ENCODE peak calls at places on chromosomes 11 and 22, in five cellular contexts. M, G, Q, O and X are unnamed samples.

GRCh38 chr22:45400046-45400445 is 13.4 kb downstream of the SMC1B start:
- DNase-seq in O (no peak), Q (no peak), G (no peak), M (no peak), X (no peak)

GRCh38 chr11:86138958-86139357 is 70.1 kb upstream of the PICALM start:
- DNase-seq in M (no peak), G (no peak), O (no peak), Q (no peak), X (no peak)

GRCh38 chr22:37381489-37381888 is 45.8 kb downstream of the ELFN2 start:
- DNase-seq in G (no peak), M (no peak), O (no peak), Q (no peak), X (no peak)

GRCh38 chr22:29231971-29232959 is 26.6 kb downstream of the EMID1 start:
- DNase-seq in O (peak), G (no peak), Q (no peak), M (peak), X (no peak)

GRCh38 chr11:12517741-12518140 is 140.4 kb downstream of the PARVA start:
- DNase-seq in M (no peak), Q (no peak), O (no peak), G (no peak), X (no peak)

GRCh38 chr11:119782021-119782420 is 53.0 kb upstream of the NECTIN1 start:
- DNase-seq in Q (no peak), M (no peak), O (no peak), G (peak), X (no peak)

GRCh38 chr11:119316017-119316728 is 757 bp downstream of the MCAM start:
- DNase-seq in G (peak), M (peak), Q (peak), O (peak), X (peak)

GRCh38 chr11:134639586-134640330 is 227.7 kb upstream of the B3GAT1 start:
- DNase-seq in G (no peak), Q (no peak), O (no peak), M (no peak), X (no peak)

GRCh38 chr11:34173050-34173449 is 67.6 kb downstream of the NAT10 start:
- DNase-seq in M (peak), Q (no peak), O (no peak), G (no peak), X (no peak)

GRCh38 chr22:41254230-41254629 is 13.5 kb upstream of the CHADL start:
- DNase-seq in M (no peak), G (no peak), Q (no peak), O (no peak), X (no peak)

GRCh38 chr11:42555197-42555596 is 756.6 kb upstream of the API5 start:
- DNase-seq in O (no peak), G (no peak), M (no peak), Q (no peak), X (no peak)

DNA sequence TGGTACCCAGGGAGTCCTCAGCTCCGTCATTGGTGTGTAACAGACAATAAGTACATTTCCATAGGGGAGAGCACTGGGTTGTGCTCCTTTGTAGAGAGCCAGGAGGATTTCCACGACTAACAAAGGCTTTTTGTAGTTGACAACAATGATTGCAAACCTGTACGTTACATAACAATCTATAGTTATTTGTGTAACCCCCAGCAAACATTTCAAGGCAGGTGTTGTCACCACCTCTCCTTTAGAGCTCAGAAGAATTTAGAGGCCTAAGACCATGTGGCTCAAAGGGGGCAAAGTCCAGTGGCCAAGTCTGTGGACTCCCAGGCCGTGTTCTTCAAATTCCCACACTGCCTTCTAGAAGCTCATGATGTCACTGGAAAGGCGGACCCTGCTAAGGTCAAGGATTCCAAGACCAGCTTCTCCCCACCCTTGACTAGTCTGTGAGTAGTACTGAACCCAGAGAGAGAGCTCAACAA is 15.8 kb downstream of the RPL27A start:
- DNase-seq in G (no peak), M (no peak), Q (no peak), O (no peak), X (no peak)
- TF ChIP-seq CTCF in G (no peak), M (no peak), Q (no peak), O (no peak), X (no peak)

GRCh38 chr11:32451808-32452207 is 16.5 kb upstream of the WT1 start:
- DNase-seq in O (no peak), Q (no peak), M (no peak), G (no peak), X (no peak)

GRCh38 chr11:32446227-32446626 is 10.9 kb upstream of the WT1 start:
- DNase-seq in O (no peak), M (no peak), Q (no peak), G (no peak), X (no peak)

GRCh38 chr11:32447252-32447651 is 11.9 kb upstream of the WT1 start:
- DNase-seq in O (no peak), Q (no peak), G (no peak), M (no peak), X (no peak)

GRCh38 chr11:32450372-32450771 is 15.0 kb upstream of the WT1 start:
- DNase-seq in Q (no peak), G (no peak), O (no peak), M (no peak), X (no peak)

DNA sequence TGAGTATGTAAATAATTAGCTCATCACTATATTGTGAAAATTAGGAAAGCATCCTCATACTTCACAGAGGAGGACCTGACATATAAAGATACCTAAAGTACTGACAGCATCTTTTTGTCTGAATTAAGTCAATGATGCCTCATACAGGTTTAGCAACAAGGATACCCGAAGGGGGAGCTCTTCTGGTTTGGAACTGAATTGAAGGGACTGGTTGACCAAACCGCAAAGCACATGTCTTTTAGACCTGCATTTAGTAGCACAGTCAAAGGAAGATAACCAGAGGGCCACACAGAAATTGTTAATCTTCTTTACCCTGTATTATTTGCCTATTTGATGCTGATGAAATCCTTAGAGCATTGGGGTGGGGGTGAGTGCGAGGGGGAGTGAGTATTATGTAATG is 12.9 kb upstream of the WT1 start:
- DNase-seq in Q (peak), G (peak), M (no peak), O (no peak), X (no peak)
- TF ChIP-seq CTCF in Q (peak), G (peak), M (no peak), O (no peak), X (no peak)

DNA sequence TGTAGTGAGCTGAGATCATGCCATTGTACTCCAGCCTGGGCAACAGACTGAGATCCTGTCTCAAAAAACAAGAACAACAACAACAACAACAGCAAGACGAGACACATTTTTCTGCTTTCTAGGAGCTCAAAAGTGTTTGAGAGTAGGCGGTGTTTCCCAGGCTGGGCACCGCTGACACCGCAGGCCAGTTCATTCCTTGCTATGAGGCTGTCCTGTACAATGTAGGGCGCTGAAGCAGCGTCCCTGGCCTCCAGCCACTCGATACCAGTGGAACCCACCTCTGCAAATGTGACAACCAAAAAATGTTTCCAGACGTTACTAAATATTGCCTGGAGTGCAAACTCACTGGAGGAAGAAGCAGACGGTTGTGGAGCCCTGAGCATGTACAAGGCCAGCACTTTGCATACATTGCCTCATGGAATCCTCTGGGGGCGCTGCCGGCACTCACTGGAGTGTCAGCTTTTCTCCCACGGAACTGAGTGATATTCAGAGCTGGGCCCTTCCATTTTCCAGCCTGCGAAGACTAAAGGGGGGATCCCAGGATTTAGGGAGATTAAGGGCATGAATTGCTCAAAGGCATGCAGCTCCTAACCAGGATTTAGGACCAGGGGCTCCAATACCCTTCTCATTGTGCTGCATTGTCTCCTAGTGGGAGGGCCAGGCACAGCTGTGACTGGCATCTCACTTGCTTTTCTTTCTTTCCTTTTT is 5.8 kb upstream of the MIEF1 start:
- DNase-seq in G (peak), M (peak), O (peak), Q (peak), X (peak)
- TF ChIP-seq CTCF in G (peak), M (peak), O (peak), Q (peak), X (peak)

GRCh38 chr11:92765965-92766371 is 203.5 kb upstream of the MTNR1B start:
- DNase-seq in Q (peak), O (no peak), G (peak), M (peak), X (no peak)
- TF ChIP-seq CTCF in Q (peak), O (no peak), G (no peak), M (no peak), X (no peak)

GRCh38 chr11:1876361-1877063 is 15.2 kb downstream of the PRR33 start:
- DNase-seq in M (peak), O (peak), G (peak), Q (peak), X (peak)
- TF ChIP-seq CTCF in M (peak), O (peak), G (peak), Q (peak), X (peak)